ENCODE peak calls at places on chromosomes 16 and 17, in four cellular contexts. One of them, this sample, is unnamed.

GRCh38 chr17:19238167-19238505 is 970 bp downstream of the EPN2 start:
- DNase-seq in uterus: peak
- DNase-seq in NCI-H345: peak
- DNase-seq in LHCN-M2: no peak
- DNase-seq in this sample: no peak

GRCh38 chr17:46045639-46046038 is 46.6 kb downstream of the STH start:
- DNase-seq in uterus: no peak
- DNase-seq in NCI-H345: no peak
- DNase-seq in LHCN-M2: peak
- DNase-seq in this sample: no peak

GRCh38 chr17:18854956-18855355 is 3.0 kb upstream of the PRPSAP2 start:
- DNase-seq in uterus: no peak
- DNase-seq in NCI-H345: no peak
- DNase-seq in LHCN-M2: no peak
- DNase-seq in this sample: no peak

GRCh38 chr16:30949655-30950515 is 1.0 kb downstream of the ORAI3 start:
- DNase-seq in uterus: peak
- DNase-seq in NCI-H345: peak
- DNase-seq in LHCN-M2: peak
- DNase-seq in this sample: no peak

GRCh38 chr16:89844739-89845339 is 16.6 kb downstream of the SPIRE2 start:
- DNase-seq in uterus: no peak
- DNase-seq in NCI-H345: no peak
- DNase-seq in LHCN-M2: no peak
- DNase-seq in this sample: no peak

GRCh38 chr16:14181371-14182050 is 110.4 kb downstream of the MRTFB start:
- DNase-seq in uterus: no peak
- DNase-seq in NCI-H345: no peak
- DNase-seq in LHCN-M2: peak
- DNase-seq in this sample: no peak

GRCh38 chr16:79401782-79402181 is 198.8 kb downstream of the MAF start:
- DNase-seq in uterus: no peak
- DNase-seq in NCI-H345: no peak
- DNase-seq in LHCN-M2: no peak
- DNase-seq in this sample: no peak

GRCh38 chr16:63467513-63467912 is 1431.3 kb upstream of the CDH8 start:
- DNase-seq in uterus: no peak
- DNase-seq in NCI-H345: no peak
- DNase-seq in LHCN-M2: no peak
- DNase-seq in this sample: no peak

GRCh38 chr16:15988268-15989013 is 39.0 kb downstream of the ABCC1 start:
- DNase-seq in uterus: no peak
- DNase-seq in NCI-H345: no peak
- DNase-seq in LHCN-M2: no peak
- DNase-seq in this sample: no peak

GRCh38 chr16:68539704-68540370 is 746 bp downstream of the ZFP90 start:
- DNase-seq in uterus: no peak
- DNase-seq in NCI-H345: peak
- DNase-seq in LHCN-M2: peak
- DNase-seq in this sample: peak

GRCh38 chr17:80277751-80278671 is 17.4 kb downstream of the RNF213 start:
- DNase-seq in uterus: peak
- DNase-seq in NCI-H345: no peak
- DNase-seq in LHCN-M2: no peak
- DNase-seq in this sample: no peak

GRCh38 chr17:3681057-3681456 is 12.4 kb downstream of the EMC6 start:
- DNase-seq in uterus: no peak
- DNase-seq in NCI-H345: no peak
- DNase-seq in LHCN-M2: no peak
- DNase-seq in this sample: no peak

GRCh38 chr17:31627960-31628359 is 231.1 kb downstream of the COPRS start:
- DNase-seq in uterus: no peak
- DNase-seq in NCI-H345: no peak
- DNase-seq in LHCN-M2: peak
- DNase-seq in this sample: no peak

GRCh38 chr17:6702567-6703215 is 10.5 kb downstream of the SLC13A5 start:
- DNase-seq in uterus: no peak
- DNase-seq in NCI-H345: no peak
- DNase-seq in LHCN-M2: no peak
- DNase-seq in this sample: no peak

GRCh38 chr16:66894948-66895696 is 14.8 kb downstream of the PDP2 start:
- DNase-seq in uterus: peak
- DNase-seq in NCI-H345: peak
- DNase-seq in LHCN-M2: peak
- DNase-seq in this sample: peak

GRCh38 chr17:57284583-57284982 is 28.3 kb downstream of the MSI2 start:
- DNase-seq in uterus: no peak
- DNase-seq in NCI-H345: no peak
- DNase-seq in LHCN-M2: no peak
- DNase-seq in this sample: no peak

GRCh38 chr16:14300631-14301149 is 229.6 kb downstream of the MRTFB start:
- DNase-seq in uterus: peak
- DNase-seq in NCI-H345: peak
- DNase-seq in LHCN-M2: peak
- DNase-seq in this sample: no peak

GRCh38 chr16:65002265-65002664 is 119.6 kb downstream of the CDH11 start:
- DNase-seq in uterus: no peak
- DNase-seq in NCI-H345: no peak
- DNase-seq in LHCN-M2: peak
- DNase-seq in this sample: no peak